ENCODE peak calls at places on chromosomes 4 and X, in seven cellular contexts. Z, P, N, Y, E, F and L are unnamed samples.

GRCh38 chr4:25927361-25928040 is 13.5 kb downstream of the SMIM20 start:
- DNase-seq in Y (no peak), P (no peak), E (no peak), F (no peak), N (no peak), Z (no peak), L (no peak)

GRCh38 chrX:136065044-136065671 is 79.9 kb downstream of the SLC9A6 start:
- DNase-seq in F (no peak), Z (peak), E (no peak), Y (no peak), N (peak), P (no peak), L (peak)

GRCh38 chr4:84171871-84172270 is 327.2 kb downstream of the NKX6-1 start:
- DNase-seq in Z (no peak), E (no peak), F (no peak), N (no peak), Y (no peak), P (no peak), L (no peak)

GRCh38 chrX:43676960-43677582 is 21.0 kb downstream of the MAOA start:
- DNase-seq in N (peak), F (no peak), P (peak), Y (no peak), E (no peak), Z (no peak), L (no peak)

GRCh38 chr4:67779631-67780030 is 25.4 kb upstream of the GNRHR start:
- DNase-seq in Z (no peak), P (no peak), E (no peak), N (no peak), Y (no peak), F (no peak), L (peak)

GRCh38 chrX:49915352-49916222 is 6.8 kb upstream of the CLCN5 start:
- DNase-seq in Y (peak), N (peak), F (no peak), P (peak), Z (no peak), E (peak), L (peak)

GRCh38 chrX:15737957-15738685 is at the start of gene CA5B:
- DNase-seq in P (peak), Y (peak), N (peak), E (peak), Z (peak), F (peak), L (peak)

GRCh38 chr4:67727124-67727850 is 26.3 kb upstream of the UBA6 start:
- DNase-seq in F (no peak), Z (no peak), P (no peak), E (no peak), Y (no peak), N (peak), L (peak)

GRCh38 chr4:180852743-180853142 is 1390.5 kb upstream of the TENM3 start:
- DNase-seq in Y (no peak), N (no peak), Z (no peak), E (no peak), F (no peak), P (no peak), L (no peak)

GRCh38 chr4:107131295-107131694 is 95.2 kb upstream of the DKK2 start:
- DNase-seq in E (no peak), Y (no peak), P (no peak), F (no peak), Z (no peak), N (peak), L (no peak)

GRCh38 chr4:158259955-158260575 is 49.8 kb downstream of the TMEM144 start:
- DNase-seq in Z (no peak), Y (no peak), E (peak), P (no peak), N (peak), F (no peak), L (peak)

GRCh38 chr4:5019274-5019673 is at the start of gene CYTL1:
- DNase-seq in N (no peak), Z (peak), E (no peak), F (no peak), P (peak), Y (no peak), L (no peak)

GRCh38 chr4:15649914-15650545 is 5.1 kb downstream of the FBXL5 start:
- DNase-seq in Y (peak), Z (no peak), P (peak), E (peak), F (no peak), N (peak), L (peak)

GRCh38 chrX:50432760-50433377 is 37.8 kb downstream of the DGKK start:
- DNase-seq in P (no peak), Y (no peak), N (no peak), Z (no peak), E (no peak), F (no peak), L (no peak)

DNA sequence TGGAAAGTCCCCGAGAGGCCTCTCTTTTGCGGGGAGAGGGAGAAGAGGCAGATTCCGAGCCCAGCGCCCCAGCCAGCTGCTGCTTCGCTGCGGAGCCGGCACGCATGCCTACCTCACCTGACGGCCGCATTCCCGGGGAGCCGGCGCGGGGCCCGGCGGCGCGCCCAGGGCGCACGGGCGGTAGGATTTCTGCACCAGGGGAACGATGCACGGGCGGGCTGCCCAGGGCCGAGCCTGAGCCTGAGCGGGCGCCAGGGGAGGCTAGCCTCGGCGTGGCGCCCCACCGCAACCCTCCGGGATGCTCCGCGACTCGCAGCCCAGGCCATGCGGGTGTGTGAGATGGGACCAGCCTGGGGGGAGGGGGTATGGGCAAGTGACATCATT is 81.3 kb upstream of the SCML1 start:
- DNase-seq in Y (no peak), F (peak), P (peak), Z (peak), N (no peak), E (no peak), L (peak)
- H3K4me3 ChIP-seq in Y (peak), F (peak), P (peak), Z (peak), N (no peak), E (no peak), L (peak)

GRCh38 chrX:153828723-153829548 is 1.4 kb downstream of the PDZD4 start:
- DNase-seq in Z (no peak), N (no peak), F (no peak), Y (no peak), P (peak), E (no peak), L (peak)
- H3K4me3 ChIP-seq in Z (peak), N (no peak), F (peak), Y (no peak), P (peak), E (no peak), L (no peak)

GRCh38 chrX:108735087-108735679 is 1.2 kb downstream of the IRS4 start:
- DNase-seq in P (peak), Y (no peak), N (no peak), F (peak), Z (no peak), E (no peak), L (no peak)
- H3K4me3 ChIP-seq in P (no peak), Y (no peak), N (no peak), F (peak), Z (peak), E (no peak), L (no peak)

DNA sequence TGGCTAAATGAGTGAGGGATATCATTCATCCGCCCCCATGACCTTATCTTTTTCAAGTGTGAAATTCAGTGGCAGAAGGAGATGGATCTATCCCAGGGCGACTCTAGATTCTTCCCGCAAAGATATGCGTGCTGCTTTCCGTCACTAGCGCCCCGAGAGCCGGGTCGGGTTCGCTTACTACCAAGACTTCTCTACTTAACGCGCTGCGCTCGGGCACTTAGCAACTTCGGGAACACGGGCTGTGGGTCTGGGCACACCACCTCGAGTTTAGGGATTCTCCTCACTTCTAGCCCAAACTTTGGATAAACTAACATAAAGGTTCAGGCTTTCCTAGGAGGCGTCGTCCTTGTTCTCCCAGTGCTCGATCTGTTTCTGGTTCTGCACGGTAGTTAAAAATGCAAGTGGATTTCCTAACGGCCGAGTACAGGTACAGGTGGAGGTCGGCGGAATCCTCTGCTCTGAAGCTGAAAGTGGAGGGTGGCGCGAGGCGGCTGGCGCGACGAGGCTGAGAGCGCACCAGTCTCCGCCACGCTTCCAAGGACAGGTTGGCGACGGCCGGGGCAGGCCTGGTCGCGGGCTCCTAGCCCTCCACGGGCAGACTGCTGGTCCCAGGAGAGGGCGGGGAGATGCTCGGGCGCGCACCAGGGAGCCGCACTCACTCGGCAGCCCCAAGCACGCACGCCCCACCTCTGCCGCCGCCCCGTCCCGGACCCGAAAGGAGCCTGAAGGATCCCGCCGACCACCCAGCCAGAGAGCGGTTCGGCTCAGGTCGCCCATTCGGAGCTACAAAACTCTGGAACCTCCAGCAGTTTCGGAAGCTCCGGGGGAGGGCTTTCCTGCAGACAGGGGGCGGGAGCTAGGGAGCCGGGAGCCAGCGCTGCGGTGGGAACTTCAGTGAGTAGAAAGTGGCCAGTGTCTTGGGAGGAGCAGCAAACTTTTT is 100.8 kb upstream of the TENM3 start:
- DNase-seq in Y (no peak), F (no peak), P (no peak), N (peak), Z (peak), E (no peak), L (peak)
- H3K4me3 ChIP-seq in Y (no peak), F (peak), P (no peak), N (peak), Z (peak), E (no peak), L (peak)

GRCh38 chrX:150482537-150483217 is 85.7 kb upstream of the MTM1 start:
- DNase-seq in N (peak), F (no peak), E (no peak), P (no peak), Z (no peak), Y (no peak), L (peak)
- H3K4me3 ChIP-seq in N (no peak), F (no peak), E (no peak), P (no peak), Z (no peak), Y (no peak), L (no peak)

GRCh38 chr4:6893449-6894085 is 16.1 kb upstream of the TBC1D14 start:
- DNase-seq in Y (no peak), Z (no peak), F (no peak), E (no peak), N (no peak), P (no peak), L (peak)
- H3K4me3 ChIP-seq in Y (no peak), Z (no peak), F (no peak), E (no peak), N (no peak), P (no peak), L (no peak)

GRCh38 chr4:55951191-55951922 is 2.6 kb downstream of the CEP135 start:
- DNase-seq in P (no peak), N (no peak), Y (no peak), Z (no peak), E (no peak), F (no peak), L (no peak)

GRCh38 chr4:55947912-55948725 is 626 bp upstream of the CEP135 start:
- DNase-seq in F (no peak), N (peak), Z (no peak), Y (peak), P (peak), E (peak), L (peak)

GRCh38 chr4:55948726-55949479 is at the start of gene CEP135:
- DNase-seq in Z (peak), E (peak), F (peak), P (peak), N (peak), Y (peak), L (peak)

GRCh38 chr4:55949480-55949802 is 696 bp downstream of the CEP135 start:
- DNase-seq in Z (no peak), Y (no peak), F (no peak), E (no peak), N (no peak), P (no peak), L (no peak)

GRCh38 chr4:55947254-55947882 is 1.4 kb upstream of the CEP135 start:
- DNase-seq in F (no peak), Y (no peak), E (peak), N (peak), Z (no peak), P (no peak), L (no peak)
- H3K4me3 ChIP-seq in F (peak), Y (peak), E (peak), N (peak), Z (peak), P (peak), L (peak)